ENCODE peak calls at places on chromosome 4, in ten cellular contexts. One of them, this sample, is unnamed.

GRCh38 chr4:6493668-6494304 is 21.4 kb upstream of the PPP2R2C start:
- DNase-seq in suprapubic skin: no peak
- DNase-seq in uterus: no peak
- DNase-seq in HCT116: no peak
- DNase-seq in right lobe of liver: no peak
- DNase-seq in body of pancreas: peak
- DNase-seq in IMR-90: peak
- DNase-seq in endothelial cell of umbilical vein: no peak
- DNase-seq in spleen: no peak
- DNase-seq in A549: no peak
- DNase-seq in this sample: no peak

GRCh38 chr4:173040200-173040599 is 128.4 kb upstream of the GALNT7 start:
- DNase-seq in HCT116: no peak
- DNase-seq in suprapubic skin: no peak
- DNase-seq in endothelial cell of umbilical vein: peak
- DNase-seq in IMR-90: peak
- DNase-seq in spleen: no peak
- DNase-seq in right lobe of liver: no peak
- DNase-seq in A549: no peak
- DNase-seq in uterus: peak
- DNase-seq in body of pancreas: peak
- DNase-seq in this sample: no peak

GRCh38 chr4:52059372-52059771 is 8.3 kb downstream of the SPATA18 start:
- DNase-seq in endothelial cell of umbilical vein: peak
- DNase-seq in spleen: no peak
- DNase-seq in right lobe of liver: no peak
- DNase-seq in suprapubic skin: no peak
- DNase-seq in A549: no peak
- DNase-seq in uterus: peak
- DNase-seq in IMR-90: peak
- DNase-seq in HCT116: no peak
- DNase-seq in body of pancreas: peak
- DNase-seq in this sample: peak

GRCh38 chr4:87092389-87093141 is 127.9 kb downstream of the KLHL8 start:
- DNase-seq in HCT116: peak
- DNase-seq in uterus: peak
- DNase-seq in body of pancreas: peak
- DNase-seq in suprapubic skin: peak
- DNase-seq in endothelial cell of umbilical vein: peak
- DNase-seq in A549: peak
- DNase-seq in spleen: no peak
- DNase-seq in right lobe of liver: peak
- DNase-seq in IMR-90: peak
- DNase-seq in this sample: peak

GRCh38 chr4:24131954-24132673 is 242.3 kb upstream of the PPARGC1A start:
- DNase-seq in A549: no peak
- DNase-seq in endothelial cell of umbilical vein: no peak
- DNase-seq in suprapubic skin: no peak
- DNase-seq in right lobe of liver: no peak
- DNase-seq in uterus: no peak
- DNase-seq in HCT116: no peak
- DNase-seq in body of pancreas: no peak
- DNase-seq in spleen: no peak
- DNase-seq in IMR-90: no peak
- DNase-seq in this sample: no peak

GRCh38 chr4:25058796-25059195 is 28.1 kb upstream of the LGI2 start:
- DNase-seq in IMR-90: no peak
- DNase-seq in spleen: no peak
- DNase-seq in A549: no peak
- DNase-seq in right lobe of liver: no peak
- DNase-seq in endothelial cell of umbilical vein: no peak
- DNase-seq in HCT116: no peak
- DNase-seq in suprapubic skin: no peak
- DNase-seq in body of pancreas: no peak
- DNase-seq in uterus: no peak
- DNase-seq in this sample: no peak

GRCh38 chr4:76690091-76690905 is 207.6 kb downstream of the SOWAHB start:
- DNase-seq in IMR-90: peak
- DNase-seq in suprapubic skin: no peak
- DNase-seq in spleen: no peak
- DNase-seq in body of pancreas: peak
- DNase-seq in uterus: no peak
- DNase-seq in right lobe of liver: peak
- DNase-seq in HCT116: no peak
- DNase-seq in A549: peak
- DNase-seq in endothelial cell of umbilical vein: no peak
- DNase-seq in this sample: no peak

GRCh38 chr4:10506077-10506476 is 48.9 kb upstream of the ZNF518B start:
- DNase-seq in A549: no peak
- DNase-seq in IMR-90: no peak
- DNase-seq in suprapubic skin: no peak
- DNase-seq in HCT116: no peak
- DNase-seq in endothelial cell of umbilical vein: no peak
- DNase-seq in uterus: no peak
- DNase-seq in right lobe of liver: no peak
- DNase-seq in spleen: no peak
- DNase-seq in body of pancreas: no peak
- DNase-seq in this sample: no peak

GRCh38 chr4:4406455-4407298 is 19.8 kb downstream of the NSG1 start:
- DNase-seq in A549: no peak
- DNase-seq in uterus: no peak
- DNase-seq in spleen: peak
- DNase-seq in right lobe of liver: no peak
- DNase-seq in suprapubic skin: no peak
- DNase-seq in IMR-90: no peak
- DNase-seq in HCT116: no peak
- DNase-seq in endothelial cell of umbilical vein: no peak
- DNase-seq in body of pancreas: no peak
- DNase-seq in this sample: no peak

GRCh38 chr4:77662396-77662795 is 56.8 kb downstream of the CXCL13 start:
- DNase-seq in body of pancreas: no peak
- DNase-seq in IMR-90: no peak
- DNase-seq in A549: no peak
- DNase-seq in uterus: no peak
- DNase-seq in spleen: no peak
- DNase-seq in suprapubic skin: no peak
- DNase-seq in right lobe of liver: no peak
- DNase-seq in HCT116: no peak
- DNase-seq in endothelial cell of umbilical vein: no peak
- DNase-seq in this sample: no peak

GRCh38 chr4:41437264-41437566 is 100.7 kb upstream of the LIMCH1 start:
- DNase-seq in body of pancreas: no peak
- DNase-seq in HCT116: no peak
- DNase-seq in spleen: no peak
- DNase-seq in suprapubic skin: no peak
- DNase-seq in right lobe of liver: no peak
- DNase-seq in IMR-90: no peak
- DNase-seq in uterus: no peak
- DNase-seq in endothelial cell of umbilical vein: peak
- DNase-seq in A549: no peak
- DNase-seq in this sample: no peak

GRCh38 chr4:183438458-183439113 is 5.8 kb upstream of the CDKN2AIP start:
- DNase-seq in IMR-90: peak
- DNase-seq in HCT116: peak
- DNase-seq in endothelial cell of umbilical vein: peak
- DNase-seq in body of pancreas: peak
- DNase-seq in right lobe of liver: no peak
- DNase-seq in suprapubic skin: no peak
- DNase-seq in spleen: no peak
- DNase-seq in A549: peak
- DNase-seq in uterus: no peak
- DNase-seq in this sample: peak

GRCh38 chr4:15197005-15197404 is 194.7 kb downstream of the CPEB2 start:
- DNase-seq in right lobe of liver: no peak
- DNase-seq in IMR-90: peak
- DNase-seq in uterus: no peak
- DNase-seq in suprapubic skin: no peak
- DNase-seq in body of pancreas: no peak
- DNase-seq in spleen: no peak
- DNase-seq in endothelial cell of umbilical vein: peak
- DNase-seq in HCT116: no peak
- DNase-seq in A549: peak
- DNase-seq in this sample: no peak

DNA sequence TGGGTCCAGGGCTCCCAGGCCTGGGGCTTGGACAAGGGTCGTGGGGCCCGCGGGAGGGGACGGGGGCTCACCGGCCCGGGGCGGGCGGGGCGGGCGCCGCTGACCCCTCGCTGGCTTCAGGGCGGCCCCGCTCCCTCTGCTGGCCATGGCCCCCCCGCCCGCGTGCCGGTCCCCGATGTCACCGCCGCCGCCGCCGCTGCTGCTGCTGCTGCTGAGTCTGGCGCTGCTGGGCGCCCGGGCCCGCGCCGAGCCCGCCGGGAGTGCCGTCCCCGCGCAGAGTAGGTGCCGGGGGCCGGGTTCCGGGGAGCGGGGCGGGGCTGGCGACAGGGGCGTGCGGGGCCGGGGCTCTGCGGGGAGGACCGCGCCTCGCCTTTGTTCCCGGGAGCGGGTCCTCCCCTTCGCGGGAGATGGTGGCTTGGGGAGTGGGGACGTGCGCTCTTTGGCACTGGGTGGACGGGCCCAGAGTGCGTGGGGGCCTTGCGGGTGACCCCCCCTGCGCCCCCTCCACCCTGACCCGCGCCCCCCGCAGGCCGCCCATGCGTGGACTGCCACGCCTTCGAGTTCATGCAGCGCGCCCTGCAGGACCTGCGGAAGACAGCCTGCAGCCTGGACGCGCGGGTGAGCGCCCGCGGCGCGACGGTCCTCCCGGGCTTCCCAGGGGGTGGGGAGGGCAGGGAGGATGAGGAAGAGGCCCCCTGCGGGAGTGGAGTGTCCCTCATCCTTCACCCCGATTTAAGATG is 16.8 kb upstream of the NAT8L start:
- DNase-seq in suprapubic skin: peak
- DNase-seq in uterus: no peak
- DNase-seq in IMR-90: no peak
- DNase-seq in endothelial cell of umbilical vein: no peak
- DNase-seq in HCT116: no peak
- DNase-seq in right lobe of liver: peak
- DNase-seq in A549: no peak
- DNase-seq in spleen: peak
- DNase-seq in body of pancreas: peak
- DNase-seq in this sample: no peak
- TF ChIP-seq POLR2A in suprapubic skin: no peak
- TF ChIP-seq POLR2A in uterus: no peak
- TF ChIP-seq POLR2A in IMR-90: no peak
- TF ChIP-seq POLR2A in endothelial cell of umbilical vein: no peak
- TF ChIP-seq POLR2A in HCT116: no peak
- TF ChIP-seq POLR2A in right lobe of liver: no peak
- TF ChIP-seq POLR2A in A549: no peak
- TF ChIP-seq POLR2A in spleen: no peak
- TF ChIP-seq POLR2A in body of pancreas: no peak
- TF ChIP-seq POLR2A in this sample: no peak

DNA sequence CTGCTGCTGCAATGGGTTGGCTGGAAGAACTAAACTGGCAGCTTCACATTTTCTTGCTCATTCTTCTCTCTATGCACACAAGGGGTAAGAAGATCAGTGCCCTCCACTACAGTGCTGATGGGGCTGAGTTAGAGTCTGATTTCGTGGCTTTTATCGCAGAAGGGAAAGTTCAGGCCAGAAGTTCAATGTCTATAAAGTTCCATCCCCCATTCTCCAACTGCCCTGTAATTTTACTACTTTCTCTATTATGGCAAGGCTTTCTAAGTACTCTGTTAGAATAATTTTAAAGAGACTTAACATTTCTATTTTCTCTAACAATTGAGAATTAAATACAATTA is 293.9 kb downstream of the BMPR1B start:
- DNase-seq in uterus: no peak
- DNase-seq in spleen: no peak
- DNase-seq in suprapubic skin: no peak
- DNase-seq in HCT116: no peak
- DNase-seq in right lobe of liver: no peak
- DNase-seq in endothelial cell of umbilical vein: no peak
- DNase-seq in IMR-90: no peak
- DNase-seq in A549: no peak
- DNase-seq in body of pancreas: no peak
- DNase-seq in this sample: no peak
- H3K27ac ChIP-seq in uterus: no peak
- H3K27ac ChIP-seq in spleen: no peak
- H3K27ac ChIP-seq in suprapubic skin: no peak
- H3K27ac ChIP-seq in HCT116: no peak
- H3K27ac ChIP-seq in right lobe of liver: no peak
- H3K27ac ChIP-seq in endothelial cell of umbilical vein: no peak
- H3K27ac ChIP-seq in IMR-90: no peak
- H3K27ac ChIP-seq in A549: peak
- H3K27ac ChIP-seq in body of pancreas: no peak
- H3K27ac ChIP-seq in this sample: peak

GRCh38 chr4:36854554-36854953 is 390.0 kb upstream of the NWD2 start:
- DNase-seq in spleen: no peak
- DNase-seq in suprapubic skin: no peak
- DNase-seq in A549: no peak
- DNase-seq in HCT116: no peak
- DNase-seq in body of pancreas: no peak
- DNase-seq in endothelial cell of umbilical vein: no peak
- DNase-seq in IMR-90: no peak
- DNase-seq in uterus: no peak
- DNase-seq in right lobe of liver: no peak
- DNase-seq in this sample: no peak
- H3K4me3 ChIP-seq in spleen: no peak
- H3K4me3 ChIP-seq in suprapubic skin: no peak
- H3K4me3 ChIP-seq in A549: no peak
- H3K4me3 ChIP-seq in HCT116: no peak
- H3K4me3 ChIP-seq in body of pancreas: no peak
- H3K4me3 ChIP-seq in endothelial cell of umbilical vein: no peak
- H3K4me3 ChIP-seq in IMR-90: no peak
- H3K4me3 ChIP-seq in uterus: no peak
- H3K4me3 ChIP-seq in right lobe of liver: no peak
- H3K4me3 ChIP-seq in this sample: no peak

GRCh38 chr4:102760645-102761477 is at the start of gene MANBA:
- DNase-seq in right lobe of liver: peak
- DNase-seq in A549: peak
- DNase-seq in body of pancreas: peak
- DNase-seq in uterus: peak
- DNase-seq in spleen: peak
- DNase-seq in suprapubic skin: peak
- DNase-seq in endothelial cell of umbilical vein: peak
- DNase-seq in HCT116: peak
- DNase-seq in IMR-90: peak
- DNase-seq in this sample: peak
- TF ChIP-seq POLR2A in right lobe of liver: peak
- TF ChIP-seq POLR2A in A549: peak
- TF ChIP-seq POLR2A in body of pancreas: peak
- TF ChIP-seq POLR2A in uterus: peak
- TF ChIP-seq POLR2A in spleen: peak
- TF ChIP-seq POLR2A in suprapubic skin: peak
- TF ChIP-seq POLR2A in endothelial cell of umbilical vein: peak
- TF ChIP-seq POLR2A in HCT116: peak
- TF ChIP-seq POLR2A in IMR-90: peak
- TF ChIP-seq POLR2A in this sample: peak

GRCh38 chr4:721261-722171 is 15.9 kb downstream of the PCGF3 start:
- DNase-seq in uterus: peak
- DNase-seq in endothelial cell of umbilical vein: peak
- DNase-seq in spleen: peak
- DNase-seq in suprapubic skin: no peak
- DNase-seq in IMR-90: no peak
- DNase-seq in right lobe of liver: no peak
- DNase-seq in HCT116: no peak
- DNase-seq in A549: no peak
- DNase-seq in body of pancreas: no peak
- DNase-seq in this sample: no peak
- H3K27ac ChIP-seq in uterus: peak
- H3K27ac ChIP-seq in endothelial cell of umbilical vein: no peak
- H3K27ac ChIP-seq in spleen: no peak
- H3K27ac ChIP-seq in suprapubic skin: peak
- H3K27ac ChIP-seq in IMR-90: no peak
- H3K27ac ChIP-seq in right lobe of liver: no peak
- H3K27ac ChIP-seq in HCT116: no peak
- H3K27ac ChIP-seq in A549: no peak
- H3K27ac ChIP-seq in body of pancreas: no peak
- H3K27ac ChIP-seq in this sample: no peak

This sample was measured in prostate gland.